ENCODE peak calls at places on chromosomes 7 and 10, in five cellular contexts. D is left lung; Y is activated CD8-positive, alpha-beta T cell treated with anti-CD3 and anti-CD28 coated beads for 36 hours; G is fibroblast of villous mesenchyme; X is astrocyte of the spinal cord. R is an unnamed sample.

GRCh38 chr7:98400538-98401427 is at the start of gene BAIAP2L1:
- DNase-seq in D (peak; percentile 95), G (peak; percentile 84), Y (peak; percentile 93), X (peak; percentile 71), R (peak; percentile 97)

GRCh38 chr7:149760538-149760937 is 12.8 kb downstream of the ZNF467 start:
- DNase-seq in D (no peak), Y (no peak), X (no peak), G (no peak), R (no peak)

GRCh38 chr7:55063633-55064032 is 44.8 kb downstream of the EGFR start:
- DNase-seq in X (peak; percentile 72), G (peak; percentile 38), D (no peak), Y (no peak), R (no peak)

GRCh38 chr10:32650246-32650655 is 204.3 kb downstream of the CCDC7 start:
- DNase-seq in D (no peak), Y (no peak), X (no peak), G (no peak), R (no peak)

GRCh38 chr7:159078193-159078910 is 66.3 kb downstream of the VIPR2 start:
- DNase-seq in D (no peak), Y (no peak), X (no peak), G (no peak), R (no peak)

GRCh38 chr10:64537112-64537511 is 1015.9 kb downstream of the REEP3 start:
- DNase-seq in X (no peak), G (no peak), Y (no peak), D (no peak), R (no peak)

GRCh38 chr10:110437351-110437605 is 60.4 kb upstream of the DUSP5 start:
- DNase-seq in Y (no peak), D (no peak), G (no peak), X (no peak), R (no peak)

GRCh38 chr7:70657532-70657931 is 474.4 kb upstream of the GALNT17 start:
- DNase-seq in Y (no peak), X (no peak), D (no peak), G (no peak), R (no peak)

GRCh38 chr7:134458341-134458805 is 527 bp downstream of the AKR1B1 start:
- DNase-seq in Y (peak; percentile 68), X (peak; percentile 44), D (peak; percentile 81), G (peak; percentile 47), R (no peak)

GRCh38 chr7:36708765-36709164 is 15.5 kb downstream of the AOAH start:
- DNase-seq in G (no peak), X (no peak), Y (no peak), D (no peak), R (no peak)

GRCh38 chr10:57482259-57482658 is 785.4 kb downstream of the IPMK start:
- DNase-seq in D (no peak), G (no peak), Y (no peak), X (no peak), R (no peak)

GRCh38 chr10:72351479-72351878 is 3.2 kb downstream of the DNAJB12 start:
- DNase-seq in D (no peak), Y (no peak), G (no peak), X (no peak), R (no peak)

GRCh38 chr7:105587899-105588690 is 6.8 kb upstream of the EFCAB10 start:
- DNase-seq in D (no peak), X (no peak), Y (peak; percentile 54), G (peak; percentile 10), R (no peak)

GRCh38 chr10:3126741-3127342 is 45.7 kb downstream of the PITRM1 start:
- DNase-seq in X (no peak), G (peak; percentile 18), Y (no peak), D (peak; percentile 68), R (no peak)

GRCh38 chr7:30513762-30514161 is 9.1 kb upstream of the GGCT start:
- DNase-seq in D (no peak), G (no peak), Y (no peak), X (no peak), R (no peak)

GRCh38 chr7:55303220-55303619 is 61.9 kb upstream of the LANCL2 start:
- DNase-seq in D (no peak), G (no peak), X (no peak), Y (no peak), R (no peak)

GRCh38 chr7:149220534-149220933 is 18.9 kb upstream of the ZNF212 start:
- DNase-seq in X (no peak), D (no peak), Y (no peak), G (peak; percentile 57), R (no peak)

GRCh38 chr7:91348686-91349085 is 84.5 kb downstream of the FZD1 start:
- DNase-seq in G (no peak), D (no peak), X (peak; percentile 69), Y (no peak), R (no peak)

GRCh38 chr7:24129597-24129996 is 154.4 kb upstream of the NPY start:
- DNase-seq in G (no peak), X (peak; percentile 36), Y (no peak), D (no peak), R (no peak)

GRCh38 chr7:102892631-102893278 is 20.0 kb upstream of the LRRC17 start:
- DNase-seq in D (no peak), G (peak; percentile 64), X (no peak), Y (no peak), R (no peak)

GRCh38 chr10:72740526-72740925 is 48.6 kb downstream of the MCU start:
- DNase-seq in Y (peak; percentile 15), G (peak; percentile 47), D (no peak), X (peak; percentile 72), R (no peak)

GRCh38 chr7:133804127-133804526 is 323.0 kb upstream of the LRGUK start:
- DNase-seq in G (no peak), X (no peak), Y (no peak), D (no peak), R (no peak)

GRCh38 chr7:74479066-74479781 is 25.5 kb downstream of the GTF2IRD1 start:
- DNase-seq in D (peak; percentile 86), X (peak; percentile 43), Y (no peak), G (peak; percentile 50), R (no peak)

GRCh38 chr10:13271552-13272163 is 28.2 kb downstream of the PHYH start:
- DNase-seq in G (peak; percentile 40), D (no peak), X (no peak), Y (peak; percentile 70), R (no peak)

GRCh38 chr10:59560990-59561389 is 148.7 kb downstream of the SLC16A9 start:
- DNase-seq in X (no peak), G (no peak), D (no peak), Y (no peak), R (no peak)

GRCh38 chr7:74083928-74084721 is 521 bp downstream of the LIMK1 start:
- DNase-seq in G (peak; percentile 72), D (no peak), Y (peak; percentile 57), X (peak; percentile 44), R (no peak)

GRCh38 chr10:69479737-69480412 is 28.6 kb downstream of the TSPAN15 start:
- DNase-seq in G (peak; percentile 91), D (no peak), Y (no peak), X (no peak), R (no peak)

GRCh38 chr7:129076886-129077285 is 22.0 kb upstream of the TNPO3 start:
- DNase-seq in G (no peak), D (no peak), X (no peak), Y (no peak), R (no peak)

GRCh38 chr7:129073738-129074137 is 18.8 kb upstream of the TNPO3 start:
- DNase-seq in D (no peak), Y (no peak), G (no peak), X (no peak), R (no peak)

GRCh38 chr7:129074361-129074871 is 19.5 kb upstream of the TNPO3 start:
- DNase-seq in G (no peak), D (no peak), X (no peak), Y (no peak), R (no peak)

GRCh38 chr7:129074994-129075393 is 20.1 kb upstream of the TNPO3 start:
- DNase-seq in D (no peak), G (no peak), X (no peak), Y (no peak), R (no peak)

GRCh38 chr7:129078455-129078854 is 23.5 kb upstream of the TNPO3 start:
- DNase-seq in D (no peak), G (no peak), Y (no peak), X (no peak), R (no peak)
- TF ChIP-seq CTCF in D (no peak), G (no peak), Y (no peak), X (no peak), R (no peak)

GRCh38 chr7:26167293-26167934 is 15.4 kb downstream of the NFE2L3 start:
- DNase-seq in D (no peak), G (no peak), X (no peak), Y (peak; percentile 70), R (no peak)
- TF ChIP-seq CTCF in D (no peak), G (no peak), X (no peak), Y (no peak), R (no peak)

GRCh38 chr10:124632566-124632965 is 111.6 kb downstream of the FAM53B start:
- DNase-seq in G (no peak), Y (no peak), X (no peak), D (peak; percentile 45), R (no peak)
- TF ChIP-seq CTCF in G (no peak), Y (no peak), X (no peak), D (no peak), R (no peak)

GRCh38 chr10:103918053-103918846 is at the start of gene STN1:
- DNase-seq in Y (peak; percentile 98), D (peak; percentile 100), X (peak; percentile 98), G (peak; percentile 97), R (peak; percentile 96)
- TF ChIP-seq CTCF in Y (no peak), D (peak; percentile 16), X (no peak), G (no peak), R (peak; percentile 60)

DNA sequence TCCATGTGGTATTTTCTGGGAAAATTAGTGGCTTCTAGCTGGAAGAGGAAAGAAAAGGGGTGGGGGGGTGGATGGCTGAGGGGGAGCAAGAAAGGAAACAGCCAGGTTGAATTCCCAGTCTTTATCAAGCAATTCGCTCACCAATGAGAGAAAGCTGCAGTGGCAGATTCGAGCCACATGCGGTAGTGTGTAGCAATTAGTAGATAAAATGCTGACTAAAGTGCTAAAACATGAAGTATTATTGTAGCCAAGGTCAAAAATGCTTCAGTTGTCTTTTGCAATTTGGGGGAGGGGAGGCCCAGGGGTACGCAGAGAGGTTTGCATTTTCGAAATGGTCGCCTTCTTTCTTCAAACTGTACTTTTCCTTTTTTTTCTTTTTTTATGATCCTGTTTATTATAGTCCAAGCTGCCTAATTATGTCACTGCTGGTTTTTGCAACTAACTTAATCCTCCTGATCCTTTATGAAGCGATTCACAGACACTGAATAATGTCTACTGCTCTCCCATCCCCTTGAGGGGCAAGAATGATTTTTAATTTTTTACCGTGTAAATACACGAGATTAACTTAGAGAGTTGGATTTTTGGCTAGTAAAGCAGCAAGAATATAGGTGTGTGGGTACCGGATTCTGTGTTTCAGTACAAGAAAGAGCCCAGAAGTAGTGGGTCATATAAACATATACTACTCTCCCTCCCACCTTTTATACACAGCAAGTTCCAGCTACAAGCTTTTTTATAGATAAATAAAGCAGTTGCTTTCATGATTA is 3.6 kb upstream of the ARID5B start:
- DNase-seq in Y (peak; percentile 50), D (no peak), G (peak; percentile 64), X (peak; percentile 55), R (no peak)
- TF ChIP-seq CTCF in Y (no peak), D (peak; percentile 27), G (peak; percentile 36), X (peak; percentile 40), R (peak; percentile 64)

R was measured in type B pancreatic cell.